ENCODE peak calls at places on chromosomes 7 and 10, in four cellular contexts. I, H, F and A are unnamed samples.

GRCh38 chr10:96390460-96390864 is 31.7 kb upstream of the OPALIN start:
- DNase-seq in I (no peak), F (no peak), H (no peak), A (no peak)

GRCh38 chr10:131784363-131785120 is 116.3 kb upstream of the PPP2R2D start:
- DNase-seq in I (no peak), H (no peak), F (peak; percentile 30), A (no peak)

GRCh38 chr10:75294518-75294865 is 58.7 kb upstream of the COMTD1 start:
- DNase-seq in I (peak; percentile 72), H (no peak), F (no peak), A (no peak)

GRCh38 chr10:80493482-80494021 is 39.4 kb downstream of the TSPAN14 start:
- DNase-seq in H (no peak), F (no peak), I (no peak), A (no peak)

GRCh38 chr10:3008518-3009195 is 58.7 kb upstream of the PFKP start:
- DNase-seq in H (no peak), I (no peak), F (peak; percentile 24), A (no peak)

GRCh38 chr7:50400114-50400513 is 50.0 kb downstream of the FIGNL1 start:
- DNase-seq in I (peak; percentile 77), H (no peak), F (no peak), A (no peak)

GRCh38 chr10:132939957-132940790 is 2.2 kb downstream of the CFAP46 start:
- DNase-seq in H (peak; percentile 50), F (peak; percentile 89), I (peak; percentile 82), A (no peak)

GRCh38 chr7:37920619-37921339 is at the start of gene EPDR1:
- DNase-seq in H (no peak), F (peak; percentile 90), I (peak; percentile 89), A (no peak)

GRCh38 chr7:105462765-105463164 is 59.3 kb downstream of the PUS7 start:
- DNase-seq in F (no peak), I (no peak), H (no peak), A (no peak)

GRCh38 chr10:74026428-74026979 is 28.6 kb downstream of the VCL start:
- DNase-seq in F (no peak), I (no peak), H (no peak), A (no peak)

GRCh38 chr10:47060993-47061500 is 149.8 kb downstream of the PTPN20 start:
- DNase-seq in I (no peak), F (peak; percentile 18), H (no peak), A (no peak)

GRCh38 chr7:157278167-157278790 is 58.5 kb upstream of the DNAJB6 start:
- DNase-seq in F (no peak), I (peak; percentile 64), H (no peak), A (no peak)

GRCh38 chr10:87722716-87723115 is 63.0 kb downstream of the PAPSS2 start:
- DNase-seq in I (no peak), H (no peak), F (no peak), A (no peak)

GRCh38 chr7:112204072-112204775 is 2.0 kb downstream of the DOCK4 start:
- DNase-seq in H (peak; percentile 27), F (no peak), I (no peak), A (no peak)

GRCh38 chr7:26667514-26668133 is 196.8 kb downstream of the SKAP2 start:
- DNase-seq in H (peak; percentile 72), F (peak; percentile 91), I (no peak), A (peak; percentile 63)

GRCh38 chr10:14184841-14185500 is 145.8 kb downstream of the FRMD4A start:
- DNase-seq in I (no peak), F (peak; percentile 55), H (peak; percentile 51), A (no peak)

GRCh38 chr10:28987555-28988320 is 301.1 kb upstream of the LYZL1 start:
- DNase-seq in H (no peak), I (no peak), F (no peak), A (no peak)

GRCh38 chr7:74569501-74570075 is 87.9 kb upstream of the GTF2I start:
- DNase-seq in H (no peak), F (no peak), I (no peak), A (no peak)

GRCh38 chr10:31914370-31914769 is 14.3 kb downstream of the ARHGAP12 start:
- DNase-seq in H (no peak), F (no peak), I (no peak), A (no peak)

GRCh38 chr7:94509264-94509878 is at the start of gene CASD1:
- DNase-seq in H (peak; percentile 31), I (peak; percentile 89), F (peak; percentile 85), A (no peak)

GRCh38 chr10:46551701-46552525 is 4.5 kb downstream of the GPRIN2 start:
- DNase-seq in H (no peak), I (no peak), F (peak; percentile 43), A (peak; percentile 68)

GRCh38 chr10:47346572-47347302 is 1.4 kb upstream of the RBP3 start:
- DNase-seq in I (no peak), H (peak; percentile 8), F (no peak), A (peak; percentile 52)

GRCh38 chr7:44445986-44446671 is 44.3 kb downstream of the NUDCD3 start:
- DNase-seq in I (no peak), H (no peak), F (no peak), A (no peak)

GRCh38 chr7:139362981-139363380 is 3.3 kb downstream of the LUC7L2 start:
- DNase-seq in I (no peak), H (no peak), F (no peak), A (no peak)

GRCh38 chr7:102080371-102081243 is 206.1 kb upstream of the SH2B2 start:
- DNase-seq in F (peak; percentile 32), I (no peak), H (no peak), A (no peak)

GRCh38 chr7:147199868-147200267 is 1083.3 kb downstream of the CNTNAP2 start:
- DNase-seq in F (peak; percentile 55), I (no peak), H (no peak), A (no peak)

GRCh38 chr10:5553400-5554170 is 28.8 kb downstream of the CALML3 start:
- DNase-seq in I (peak; percentile 67), F (no peak), H (no peak), A (peak; percentile 24)

GRCh38 chr10:116056445-116057293 is 216.3 kb downstream of the GFRA1 start:
- DNase-seq in H (no peak), F (no peak), I (no peak), A (no peak)

GRCh38 chr7:47379629-47380324 is 202.1 kb downstream of the TNS3 start:
- DNase-seq in F (peak; percentile 81), H (peak; percentile 63), I (peak; percentile 88), A (peak; percentile 75)

GRCh38 chr7:107133396-107133795 is 35.4 kb upstream of the HBP1 start:
- DNase-seq in I (no peak), F (no peak), H (no peak), A (no peak)

GRCh38 chr10:10780746-10781145 is 236.9 kb upstream of the CELF2 start:
- DNase-seq in I (no peak), F (no peak), H (no peak), A (no peak)

GRCh38 chr10:49463605-49464004 is 67.7 kb upstream of the DRGX start:
- DNase-seq in H (no peak), I (no peak), F (no peak), A (no peak)

GRCh38 chr10:99279626-99280111 is 44.0 kb upstream of the HPSE2 start:
- DNase-seq in H (no peak), F (no peak), I (no peak), A (no peak)

GRCh38 chr10:11901454-11902431 is 78.6 kb downstream of the PROSER2 start:
- DNase-seq in H (no peak), I (peak; percentile 40), F (no peak), A (no peak)

GRCh38 chr10:113941140-113941539 is 86.7 kb downstream of the NHLRC2 start:
- DNase-seq in F (no peak), I (no peak), H (no peak), A (no peak)

GRCh38 chr10:99975942-99976809 is 33.6 kb downstream of the DNMBP start:
- DNase-seq in I (no peak), F (no peak), H (no peak), A (no peak)

GRCh38 chr7:80883188-80884025 is 35.4 kb downstream of the SEMA3C start:
- DNase-seq in F (no peak), I (no peak), H (peak; percentile 86), A (peak; percentile 64)

GRCh38 chr10:109877546-109877945 is 45.8 kb downstream of the XPNPEP1 start:
- DNase-seq in F (peak; percentile 13), H (no peak), I (no peak), A (no peak)

GRCh38 chr10:86366033-86366901 is at the start of gene GRID1:
- DNase-seq in F (peak; percentile 87), H (no peak), I (peak; percentile 82), A (peak; percentile 50)

GRCh38 chr10:6052247-6053221 is 9.6 kb downstream of the IL2RA start:
- DNase-seq in I (no peak), H (peak; percentile 29), F (peak; percentile 46), A (no peak)

DNA sequence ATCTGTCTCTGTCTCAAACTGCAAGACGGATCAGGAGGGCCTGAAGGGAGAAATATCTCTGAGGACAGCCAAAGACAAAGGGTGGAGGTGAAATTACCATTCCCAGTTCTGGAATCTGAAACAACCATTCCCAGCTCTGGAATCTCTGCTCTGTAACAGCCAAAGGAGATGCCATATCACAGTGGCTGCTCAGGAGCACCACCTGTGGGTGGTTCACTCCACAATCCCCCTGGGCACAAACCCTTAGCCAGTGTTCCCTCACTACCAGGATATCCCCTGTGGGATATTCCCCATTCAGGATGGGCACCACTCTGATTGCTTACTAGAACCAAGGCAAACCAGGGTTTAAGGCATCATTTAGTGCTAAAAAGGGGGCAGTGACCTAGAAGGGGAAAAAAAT is 199.0 kb downstream of the HTR7 start:
- DNase-seq in I (no peak), F (peak; percentile 62), H (no peak), A (no peak)
- TF ChIP-seq CTCF in I (no peak), F (peak; percentile 68), H (no peak), A (no peak)

GRCh38 chr10:118308664-118309063 is 33.5 kb downstream of the FAM204A start:
- DNase-seq in I (no peak), H (no peak), F (peak; percentile 69), A (no peak)
- TF ChIP-seq CTCF in I (no peak), H (no peak), F (peak; percentile 67), A (no peak)

DNA sequence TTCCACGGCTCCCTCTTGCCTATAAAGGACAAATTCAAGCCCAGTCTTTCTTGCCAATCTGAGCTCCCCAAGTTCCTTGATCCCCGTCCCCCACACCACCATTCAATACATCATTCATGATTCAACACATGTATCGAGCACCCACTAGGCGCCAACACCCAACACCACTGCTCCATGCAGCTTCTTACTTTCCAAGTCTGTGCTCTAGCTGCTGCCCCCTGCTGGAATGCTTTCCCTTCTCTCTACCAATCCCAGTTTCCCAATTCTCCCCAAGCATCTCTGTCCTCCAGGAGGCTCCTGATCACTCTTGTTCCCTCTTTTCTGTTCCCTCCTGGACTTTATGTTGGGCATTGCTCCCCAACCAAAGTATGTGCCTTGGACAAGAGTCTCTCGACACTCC is 172.6 kb downstream of the NEURL1 start:
- DNase-seq in I (no peak), H (no peak), F (peak; percentile 86), A (no peak)
- TF ChIP-seq CTCF in I (no peak), H (no peak), F (peak; percentile 79), A (peak; percentile 41)

DNA sequence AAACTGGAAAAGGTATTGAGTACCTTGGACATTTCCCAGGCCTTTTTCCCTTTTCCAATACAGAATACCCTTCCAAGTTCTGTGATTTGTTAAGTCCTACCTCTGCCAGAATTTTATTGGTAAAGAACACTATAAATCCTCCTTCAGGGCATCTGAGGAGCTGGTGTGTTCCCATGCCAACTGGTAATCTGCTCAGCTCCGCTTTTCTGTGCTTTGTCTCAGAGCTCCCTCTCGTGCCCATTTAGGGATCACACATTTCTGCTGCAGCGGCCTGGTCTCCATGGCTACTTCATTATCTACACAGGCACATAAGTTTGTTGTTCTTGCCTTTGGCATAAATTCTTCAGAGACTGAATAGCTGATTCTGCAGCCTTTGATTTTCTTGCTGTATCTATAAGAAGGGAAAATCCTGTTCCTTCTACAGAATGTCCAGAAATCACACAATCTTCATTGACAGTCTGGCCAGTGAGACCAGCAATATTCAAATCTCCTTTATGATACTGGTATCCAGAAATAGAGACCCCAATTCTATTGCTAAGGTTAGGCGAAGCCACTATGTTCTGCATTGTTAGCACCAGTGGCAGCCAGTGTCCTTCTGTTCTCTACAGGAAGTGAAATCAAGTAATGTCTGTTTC is 52.0 kb downstream of the DENND11 start:
- DNase-seq in F (peak; percentile 87), I (no peak), H (peak; percentile 55), A (no peak)
- TF ChIP-seq CTCF in F (peak; percentile 82), I (peak; percentile 43), H (peak; percentile 91), A (peak; percentile 83)